ENCODE peak calls at places on chromosomes 7 and 10, in ten cellular contexts. L, T, V, U, K, W, R, S, C and Y are unnamed samples.

GRCh38 chr7:25726180-25726579 is 425.8 kb upstream of the NFE2L3 start:
- DNase-seq in V (no peak), K (no peak), T (no peak), W (no peak), L (no peak), C (no peak), S (no peak), U (no peak), R (no peak), Y (no peak)

GRCh38 chr10:52249850-52250395 is 64.2 kb upstream of the DKK1 start:
- DNase-seq in K (no peak), U (no peak), L (no peak), S (no peak), R (no peak), T (no peak), W (no peak), C (no peak), V (no peak), Y (no peak)

GRCh38 chr10:99172130-99172738 is 63.4 kb downstream of the HPSE2 start:
- DNase-seq in U (peak; percentile 60), V (no peak), L (no peak), S (no peak), R (peak; percentile 33), W (peak; percentile 7), T (peak; percentile 78), K (peak; percentile 29), C (no peak), Y (peak; percentile 8)

GRCh38 chr10:36172054-36172531 is 530.0 kb upstream of the FZD8 start:
- DNase-seq in U (peak; percentile 64), W (no peak), V (no peak), R (peak; percentile 88), T (peak; percentile 57), C (peak; percentile 46), S (no peak), K (no peak), L (no peak), Y (peak; percentile 73)

GRCh38 chr7:27101906-27102577 is 441 bp downstream of the HOXA2 start:
- DNase-seq in W (no peak), C (no peak), L (no peak), S (no peak), K (no peak), T (peak; percentile 53), R (no peak), U (no peak), V (no peak), Y (no peak)

GRCh38 chr7:136966825-136967224 is 98.4 kb downstream of the CHRM2 start:
- DNase-seq in L (no peak), V (no peak), W (no peak), U (no peak), C (no peak), R (no peak), S (no peak), K (no peak), T (no peak), Y (no peak)

GRCh38 chr7:156014201-156014600 is 201.9 kb upstream of the SHH start:
- DNase-seq in K (no peak), R (no peak), T (no peak), C (no peak), V (no peak), L (no peak), W (no peak), S (no peak), U (no peak), Y (no peak)

GRCh38 chr10:42836771-42837468 is 54.3 kb downstream of the BMS1 start:
- DNase-seq in S (no peak), C (no peak), K (no peak), R (peak; percentile 29), V (no peak), T (peak; percentile 27), L (no peak), U (peak; percentile 12), W (no peak), Y (no peak)

GRCh38 chr10:52488606-52489485 is 174.8 kb downstream of the DKK1 start:
- DNase-seq in T (peak; percentile 70), R (peak; percentile 78), L (no peak), W (no peak), V (no peak), U (peak; percentile 60), K (peak; percentile 17), S (no peak), C (no peak), Y (peak; percentile 43)

GRCh38 chr10:100744980-100745881 is at the start of gene PAX2:
- DNase-seq in U (no peak), V (no peak), R (no peak), T (no peak), K (no peak), C (no peak), S (no peak), W (no peak), L (no peak), Y (no peak)

GRCh38 chr10:100747061-100747825 is 1.9 kb downstream of the PAX2 start:
- DNase-seq in U (no peak), K (no peak), R (no peak), T (no peak), C (no peak), L (no peak), S (no peak), V (no peak), W (no peak), Y (no peak)

GRCh38 chr10:100745882-100746412 is 565 bp downstream of the PAX2 start:
- DNase-seq in K (no peak), T (no peak), W (no peak), C (no peak), L (no peak), R (no peak), S (no peak), U (no peak), V (no peak), Y (no peak)

GRCh38 chr10:100747826-100748231 is 2.4 kb downstream of the PAX2 start:
- DNase-seq in L (no peak), T (no peak), C (no peak), U (no peak), V (no peak), R (no peak), W (no peak), S (no peak), K (no peak), Y (no peak)

GRCh38 chr10:100746413-100746931 is 1.1 kb downstream of the PAX2 start:
- DNase-seq in K (no peak), W (no peak), R (no peak), C (no peak), S (no peak), T (no peak), L (no peak), U (no peak), V (no peak), Y (no peak)
- H3K4me3 ChIP-seq in K (no peak overlapping the region), W (peak overlapping the region; percentile 58), R (no peak overlapping the region), C (no peak overlapping the region), S (no peak overlapping the region), T (no peak overlapping the region), L (peak overlapping the region; percentile 58), U (no peak overlapping the region), V (no peak overlapping the region), Y (no peak overlapping the region)

GRCh38 chr7:55549457-55549856 is 22.8 kb downstream of the VOPP1 start:
- DNase-seq in U (no peak), V (peak; percentile 54), L (no peak), R (no peak), W (no peak), S (no peak), T (no peak), C (no peak), K (peak; percentile 73), Y (no peak)

GRCh38 chr7:55552320-55553086 is 19.8 kb downstream of the VOPP1 start:
- DNase-seq in C (no peak), U (peak; percentile 75), K (no peak), L (peak; percentile 72), R (peak; percentile 83), T (peak; percentile 71), W (no peak), V (no peak), S (no peak), Y (peak; percentile 82)

GRCh38 chr7:55550838-55551537 is 21.3 kb downstream of the VOPP1 start:
- DNase-seq in C (no peak), W (no peak), U (no peak), K (no peak), V (no peak), L (no peak), S (no peak), R (no peak), T (no peak), Y (no peak)

GRCh38 chr7:55548295-55548731 is 24.0 kb downstream of the VOPP1 start:
- DNase-seq in C (no peak), W (no peak), R (no peak), L (no peak), U (no peak), V (peak; percentile 71), S (no peak), K (peak; percentile 64), T (no peak), Y (no peak)

DNA sequence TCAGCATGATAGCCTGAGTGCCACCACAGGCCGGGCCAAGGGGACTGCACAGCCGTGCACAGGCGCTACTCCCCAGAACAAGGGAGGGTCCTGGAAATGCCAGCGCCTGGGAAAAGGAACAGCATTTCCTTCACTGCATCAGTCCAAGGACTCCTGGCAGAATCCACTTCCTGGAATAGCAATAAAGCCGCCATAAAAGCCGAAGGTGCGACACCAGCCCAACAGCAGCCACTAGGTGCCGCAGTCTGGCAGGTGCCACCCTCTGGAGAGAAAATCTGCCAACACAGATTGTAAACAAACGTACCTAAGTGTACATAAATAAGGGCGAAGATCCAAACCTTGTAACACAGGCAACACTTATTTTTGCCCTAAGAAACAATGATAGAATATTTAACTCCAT is 22.3 kb downstream of the VOPP1 start:
- DNase-seq in C (no peak), T (no peak), R (no peak), L (no peak), W (no peak), K (peak; percentile 77), V (no peak), U (no peak), S (no peak), Y (no peak)
- TF ChIP-seq CTCF in C (no peak), T (no peak), R (no peak), L (peak; percentile 76), W (peak; percentile 95), K (peak; percentile 87), V (peak; percentile 91), U (no peak), S (peak; percentile 22), Y (no peak)

DNA sequence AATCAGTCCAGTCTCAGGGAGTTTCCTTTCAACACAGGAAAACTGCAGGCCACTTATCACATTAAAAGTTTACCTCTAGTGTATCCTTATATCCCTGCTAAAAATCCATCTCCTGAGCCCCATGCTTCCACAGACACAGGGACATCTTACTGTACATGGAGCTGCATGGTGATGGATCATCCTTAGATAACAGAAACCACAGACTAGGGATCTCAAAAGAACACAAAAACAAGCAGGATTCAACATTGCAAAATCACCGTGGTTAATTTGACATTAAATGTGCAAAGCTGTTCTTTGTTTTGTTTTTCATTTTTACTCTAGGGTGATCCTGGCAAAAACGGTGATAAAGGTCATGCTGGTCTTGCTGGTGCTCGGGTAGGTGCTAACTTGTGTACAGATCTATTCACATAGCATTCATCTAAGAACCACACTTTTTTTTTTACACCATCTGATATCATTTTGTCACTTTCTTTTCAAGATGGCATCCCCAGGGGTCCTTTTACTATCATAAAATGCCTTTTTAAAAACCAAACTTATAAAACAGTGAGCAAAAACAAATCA is 18.1 kb downstream of the COL1A2 start:
- DNase-seq in W (no peak), L (no peak), S (no peak), T (peak; percentile 61), C (no peak), V (no peak), R (no peak), U (peak; percentile 69), K (no peak), Y (no peak)
- H3K4me3 ChIP-seq in W (no peak overlapping the region), L (no peak overlapping the region), S (no peak overlapping the region), T (no peak overlapping the region), C (no peak overlapping the region), V (no peak overlapping the region), R (no peak overlapping the region), U (no peak overlapping the region), K (no peak overlapping the region), Y (no peak overlapping the region)

GRCh38 chr7:6008668-6009611 is at the start of the genes AIMP2 and PMS2:
- DNase-seq in K (peak; percentile 98), R (peak; percentile 99), U (peak; percentile 98), T (peak; percentile 99), L (peak; percentile 99), C (peak; percentile 82), V (peak; percentile 93), W (peak; percentile 99), S (peak; percentile 98), Y (peak; percentile 95)
- TF ChIP-seq CTCF in K (peak; percentile 30), R (no peak), U (no peak), T (no peak), L (no peak), C (peak; percentile 6), V (peak; percentile 45), W (no peak), S (no peak), Y (peak; percentile 12)